ENCODE peak calls at places on chromosomes 13 and 19, in nine cellular contexts. K, W, M, J, L, V, A, Q and T are unnamed samples.

GRCh38 chr13:61410669-61411297 is 4.9 kb downstream of the PCDH20 start:
- DNase-seq in L (no peak), W (no peak), Q (no peak), V (no peak), M (no peak), K (no peak), J (peak), A (no peak), T (peak)

GRCh38 chr13:46146898-46147297 is 35.1 kb downstream of the LCP1 start:
- DNase-seq in M (no peak), W (no peak), V (no peak), A (no peak), J (no peak), Q (no peak), K (no peak), L (no peak), T (no peak)

GRCh38 chr13:109998808-109999528 is 212.6 kb upstream of the IRS2 start:
- DNase-seq in V (no peak), A (no peak), L (peak), K (peak), Q (no peak), J (peak), W (no peak), M (no peak), T (no peak)

GRCh38 chr13:36549126-36549702 is 116.9 kb downstream of the CCNA1 start:
- DNase-seq in J (no peak), L (no peak), Q (no peak), A (no peak), K (no peak), V (no peak), W (no peak), M (no peak), T (no peak)

GRCh38 chr19:10142701-10143375 is 23.1 kb upstream of the EIF3G start:
- DNase-seq in L (no peak), Q (no peak), J (no peak), V (no peak), A (no peak), K (no peak), M (peak), W (no peak), T (no peak)

GRCh38 chr13:46179576-46180368 is 2.2 kb downstream of the LCP1 start:
- DNase-seq in L (no peak), A (peak), Q (peak), M (peak), W (peak), V (peak), K (no peak), J (no peak), T (peak)

GRCh38 chr13:108993346-108993745 is 363.9 kb downstream of the MYO16 start:
- DNase-seq in M (no peak), W (no peak), Q (no peak), J (peak), V (no peak), K (no peak), L (no peak), A (no peak), T (no peak)

GRCh38 chr19:49639401-49640112 is 386 bp downstream of the RRAS start:
- DNase-seq in A (no peak), M (peak), Q (no peak), L (no peak), W (peak), J (no peak), V (peak), K (no peak), T (no peak)

GRCh38 chr19:45492627-45493470 is 4.0 kb downstream of the RTN2 start:
- DNase-seq in K (no peak), V (no peak), Q (no peak), J (peak), W (no peak), L (no peak), A (no peak), M (peak), T (peak)

GRCh38 chr13:67283602-67284001 is 53.5 kb upstream of the PCDH9 start:
- DNase-seq in A (no peak), W (no peak), V (no peak), Q (no peak), M (no peak), J (peak), K (peak), L (no peak), T (no peak)

GRCh38 chr13:91119643-91120042 is 227.8 kb upstream of the MIR17HG start:
- DNase-seq in J (no peak), K (no peak), Q (no peak), L (no peak), A (no peak), V (no peak), M (no peak), W (no peak), T (no peak)

GRCh38 chr19:55117063-55117635 is 288 bp downstream of the PPP1R12C start:
- DNase-seq in M (peak), Q (peak), K (peak), L (no peak), W (no peak), V (no peak), J (no peak), A (no peak), T (peak)

GRCh38 chr19:7654401-7654800 is 14.4 kb upstream of the RETN start:
- DNase-seq in K (no peak), W (no peak), M (no peak), L (no peak), Q (no peak), A (no peak), J (peak), V (no peak), T (no peak)

GRCh38 chr19:47111081-47111589 is 2.4 kb downstream of the ZC3H4 start:
- DNase-seq in M (peak), L (no peak), A (peak), W (no peak), J (no peak), V (no peak), K (no peak), Q (peak), T (peak)

GRCh38 chr19:46840157-46840942 is 10.3 kb downstream of the AP2S1 start:
- DNase-seq in W (peak), K (no peak), L (no peak), Q (peak), M (peak), J (peak), V (no peak), A (no peak), T (peak)

GRCh38 chr19:1226522-1227312 is 11.1 kb downstream of the CBARP start:
- DNase-seq in M (no peak), J (no peak), W (no peak), V (no peak), L (no peak), Q (no peak), K (no peak), A (no peak), T (no peak)

GRCh38 chr19:1227313-1227626 is 10.5 kb downstream of the CBARP start:
- DNase-seq in V (no peak), L (no peak), W (no peak), M (no peak), J (no peak), Q (no peak), K (no peak), A (no peak), T (no peak)

GRCh38 chr19:1229056-1229607 is 8.7 kb downstream of the CBARP start:
- DNase-seq in W (no peak), V (no peak), Q (no peak), L (no peak), K (no peak), A (no peak), M (no peak), J (no peak), T (no peak)

GRCh38 chr19:1228161-1228560 is 9.6 kb downstream of the CBARP start:
- DNase-seq in J (no peak), W (no peak), Q (no peak), K (no peak), L (no peak), M (no peak), A (no peak), V (no peak), T (no peak)

DNA sequence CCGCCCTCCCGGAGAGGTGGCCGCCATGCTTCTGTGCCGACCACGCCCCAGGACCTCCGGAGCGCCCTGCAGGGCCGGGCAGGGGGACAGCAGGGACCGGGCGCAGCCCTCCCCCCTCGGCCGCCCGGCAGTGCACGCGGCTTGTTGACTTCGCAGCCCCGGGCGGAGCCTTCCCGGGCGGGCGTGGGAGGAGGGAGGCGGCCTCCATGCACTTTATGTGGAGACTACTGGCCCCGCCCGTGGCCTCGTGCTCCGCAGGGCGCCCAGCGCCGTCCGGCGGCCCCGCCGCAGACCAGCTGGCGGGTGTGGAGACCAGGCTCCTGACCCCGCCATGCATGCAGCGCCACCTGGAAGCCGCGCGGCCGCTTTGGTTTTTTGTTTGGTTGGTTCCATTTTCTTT is 10.2 kb downstream of the CBARP start:
- DNase-seq in W (no peak), L (no peak), V (no peak), M (no peak), A (no peak), Q (no peak), J (no peak), K (no peak), T (peak)
- TF ChIP-seq POLR2A in W (no peak), L (no peak), V (no peak), M (no peak), A (no peak), Q (no peak), J (no peak), K (no peak), T (no peak)

GRCh38 chr19:56120371-56121179 is 520 bp downstream of the ZNF787 start:
- DNase-seq in J (peak), W (peak), M (peak), V (peak), A (peak), L (peak), Q (peak), K (peak), T (peak)
- TF ChIP-seq POLR2A in J (peak), W (no peak), M (peak), V (no peak), A (peak), L (peak), Q (peak), K (peak), T (peak)

DNA sequence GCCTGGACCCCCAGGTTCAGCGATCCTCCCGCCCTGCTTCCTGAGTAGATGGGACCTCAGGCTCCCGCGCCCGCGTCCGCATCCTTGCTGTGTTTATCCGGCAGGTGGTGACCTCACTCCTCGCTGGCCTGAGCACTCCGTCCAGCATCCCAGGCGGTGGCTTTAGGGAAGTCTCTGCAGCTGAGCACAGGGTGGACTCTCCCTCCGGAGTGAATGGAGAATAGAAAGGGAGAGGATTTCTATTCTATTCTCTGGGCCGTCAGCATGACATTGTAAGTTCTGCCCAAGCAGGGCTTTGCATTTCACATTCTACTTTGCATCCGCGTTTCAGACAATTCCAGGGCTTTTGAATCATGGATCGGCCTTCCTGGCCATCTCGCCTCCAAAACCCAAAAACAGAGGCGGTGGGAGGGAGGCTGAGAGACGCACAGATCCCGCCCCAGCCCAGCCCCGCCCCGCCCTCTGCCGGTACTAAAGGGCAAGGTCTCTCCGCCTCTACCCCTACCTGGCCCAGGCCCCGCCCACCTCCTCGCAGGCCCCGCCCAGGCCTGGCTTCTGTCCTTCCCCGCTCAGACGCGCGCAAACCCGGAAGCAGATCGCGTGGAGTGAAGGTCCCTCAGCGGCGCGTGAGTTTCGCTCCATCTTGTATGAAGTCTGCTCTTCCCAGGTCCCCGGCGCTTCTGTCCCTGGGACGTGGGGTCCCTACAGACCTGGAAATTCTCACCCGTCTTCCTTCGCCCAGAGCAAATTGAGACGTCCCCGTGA is at the start of gene ZNF525:
- DNase-seq in V (peak), W (peak), A (peak), Q (peak), L (no peak), M (peak), J (peak), K (peak), T (peak)
- TF ChIP-seq POLR2A in V (no peak), W (peak), A (peak), Q (peak), L (no peak), M (peak), J (peak), K (peak), T (peak)

DNA sequence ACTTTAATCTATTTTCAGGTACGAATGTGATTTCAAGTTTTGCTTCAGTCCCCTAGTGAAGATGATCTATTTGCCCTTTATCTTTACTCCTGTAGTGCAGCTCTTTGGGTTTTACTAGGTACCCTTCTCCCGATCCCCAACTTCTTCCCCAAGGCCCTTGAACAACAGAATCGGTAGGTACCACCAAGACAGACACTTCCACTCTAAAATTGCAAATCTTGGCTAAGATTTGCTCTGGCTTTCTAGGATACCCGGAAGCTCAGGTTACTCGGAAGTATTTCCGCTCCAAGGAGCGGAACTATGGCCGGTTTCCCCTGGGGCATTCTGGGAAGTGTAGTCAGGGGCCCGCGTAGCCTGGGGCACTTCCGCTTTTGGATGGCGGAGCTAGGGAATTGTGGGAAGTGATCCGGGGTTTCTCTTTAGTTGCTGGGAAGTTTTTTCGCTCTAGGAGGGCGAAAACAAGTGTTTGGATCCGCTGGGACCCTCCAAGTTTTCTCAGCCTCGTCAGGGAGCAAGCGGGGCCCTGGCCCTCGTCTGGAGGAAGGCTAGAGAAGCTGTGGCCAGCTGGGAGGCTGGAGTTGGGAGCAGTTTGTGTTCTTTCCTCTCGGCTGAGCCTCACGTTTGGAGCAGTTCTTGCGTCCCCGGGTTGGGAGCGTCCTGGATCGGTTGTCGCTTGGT is 5.1 kb upstream of the ZNF227 start:
- DNase-seq in K (peak), W (peak), M (peak), J (peak), V (peak), A (peak), L (peak), Q (peak), T (peak)
- TF ChIP-seq POLR2A in K (peak), W (peak), M (no peak), J (no peak), V (no peak), A (peak), L (peak), Q (peak), T (peak)

GRCh38 chr19:41426116-41426841 is 895 bp downstream of the B3GNT8 start:
- DNase-seq in L (no peak), J (no peak), A (peak), V (no peak), W (no peak), M (no peak), K (no peak), Q (no peak), T (no peak)

GRCh38 chr19:41428481-41428859 is 1.3 kb upstream of the B3GNT8 start:
- DNase-seq in V (no peak), A (no peak), Q (no peak), L (no peak), M (no peak), W (no peak), J (no peak), K (no peak), T (no peak)

GRCh38 chr19:41427647-41428480 is 690 bp upstream of the B3GNT8 start:
- DNase-seq in W (peak), L (no peak), J (no peak), A (peak), Q (peak), V (no peak), K (no peak), M (peak), T (peak)

GRCh38 chr19:41425174-41426115 is 1.7 kb downstream of the B3GNT8 start:
- DNase-seq in W (no peak), M (peak), J (no peak), A (peak), L (no peak), V (no peak), K (no peak), Q (no peak), T (no peak)

GRCh38 chr19:41426952-41427646 is at the start of gene B3GNT8:
- DNase-seq in V (peak), L (no peak), M (peak), A (peak), K (no peak), J (peak), Q (peak), W (peak), T (peak)
- TF ChIP-seq POLR2A in V (no peak), L (no peak), M (peak), A (peak), K (no peak), J (no peak), Q (peak), W (peak), T (no peak)

GRCh38 chr19:1651061-1651547 is 1.3 kb downstream of the TCF3 start:
- DNase-seq in L (no peak), V (no peak), K (no peak), M (peak), W (no peak), A (no peak), Q (no peak), J (peak), T (peak)

GRCh38 chr19:1652471-1653299 is at the start of gene TCF3:
- DNase-seq in M (peak), A (peak), K (peak), J (peak), W (peak), V (peak), L (peak), Q (peak), T (peak)

GRCh38 chr19:1650627-1651009 is 1.8 kb downstream of the TCF3 start:
- DNase-seq in W (no peak), V (no peak), M (no peak), A (no peak), Q (no peak), K (no peak), J (peak), L (no peak), T (peak)

GRCh38 chr19:1653300-1653628 is 849 bp upstream of the TCF3 start:
- DNase-seq in K (no peak), V (no peak), J (no peak), L (no peak), W (no peak), A (no peak), Q (no peak), M (no peak), T (no peak)

GRCh38 chr19:1651548-1652394 is 644 bp downstream of the TCF3 start:
- DNase-seq in J (peak), A (peak), K (no peak), V (no peak), W (peak), M (peak), L (peak), Q (peak), T (peak)
- TF ChIP-seq POLR2A in J (no peak), A (no peak), K (no peak), V (no peak), W (no peak), M (no peak), L (no peak), Q (no peak), T (peak)

GRCh38 chr19:639251-640155 is at the start of gene FGF22:
- DNase-seq in L (peak), K (peak), Q (peak), M (peak), A (peak), V (peak), J (peak), W (peak), T (peak)
- TF ChIP-seq POLR2A in L (no peak), K (no peak), Q (no peak), M (no peak), A (no peak), V (no peak), J (no peak), W (peak), T (no peak)

DNA sequence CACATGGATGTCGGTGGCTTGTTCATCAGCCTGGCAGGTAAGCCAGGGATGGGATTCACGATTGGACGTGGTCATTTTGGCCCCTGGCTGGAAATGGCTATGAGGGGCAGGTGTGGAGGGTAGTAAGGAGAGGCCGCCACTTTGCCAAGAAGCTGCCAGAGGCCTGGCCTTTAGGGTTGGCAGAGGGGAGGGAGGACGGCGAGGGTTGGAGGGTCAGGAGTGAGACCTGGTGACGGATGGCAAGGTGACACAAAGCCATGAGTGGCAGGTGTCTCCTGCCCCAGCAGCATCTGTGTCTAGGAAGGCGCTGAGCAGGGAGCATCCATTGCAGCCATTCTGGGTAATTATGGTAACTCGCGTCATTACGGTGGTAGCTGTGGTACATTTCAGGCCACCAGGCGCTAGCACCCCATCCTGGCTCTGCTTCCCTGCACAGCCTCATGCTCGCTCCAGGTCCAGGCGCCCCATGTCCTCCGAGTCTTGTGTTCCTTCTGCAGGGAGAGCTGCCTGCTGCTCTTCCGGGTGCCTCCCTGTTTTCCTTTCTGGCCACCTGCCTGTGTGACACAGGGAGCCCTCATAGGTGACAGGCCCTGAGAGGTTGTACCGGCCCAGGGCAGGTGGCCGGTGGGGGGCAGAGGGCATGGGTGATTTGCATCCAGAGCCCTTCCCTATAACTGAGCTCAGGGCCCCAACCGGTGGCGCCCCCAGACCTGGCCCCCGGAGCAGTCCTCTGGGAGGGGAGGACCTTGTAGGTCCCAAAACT is 4.2 kb downstream of the SSBP4 start:
- DNase-seq in A (no peak), Q (peak), K (no peak), L (no peak), J (no peak), M (no peak), W (no peak), V (no peak), T (no peak)
- TF ChIP-seq POLR2A in A (no peak), Q (no peak), K (no peak), L (no peak), J (no peak), M (no peak), W (no peak), V (no peak), T (no peak)